ENCODE peak calls at places on chromosomes 6 and 20, in seven cellular contexts. H is neuronal stem cell, S is H9, A is mesenchymal stem cell, P is H1, Y is IMR-90, C is trophoblast cell. U is an unnamed sample.

GRCh38 chr6:159595173-159595572 is 97.9 kb downstream of the SOD2 start:
- DNase-seq in C (no peak), H (no peak), S (no peak), P (no peak), Y (peak; percentile 63), A (no peak), U (no peak)

GRCh38 chr6:116561377-116562018 is 7.9 kb downstream of the CALHM4 start:
- DNase-seq in C (peak; percentile 93), S (peak; percentile 68), H (peak; percentile 69), Y (peak; percentile 75), A (peak; percentile 69), P (no peak), U (peak; percentile 64)

GRCh38 chr20:49575551-49576060 is 7.7 kb upstream of the PTGIS start:
- DNase-seq in H (no peak), Y (no peak), S (peak; percentile 29), A (no peak), P (no peak), C (no peak), U (no peak)

GRCh38 chr6:13920584-13920983 is 4.2 kb upstream of the RNF182 start:
- DNase-seq in S (no peak), P (no peak), Y (no peak), H (no peak), A (no peak), C (no peak), U (no peak)

GRCh38 chr6:22149501-22150490 is 147.0 kb downstream of the PRL start:
- DNase-seq in Y (peak; percentile 78), P (no peak), A (peak; percentile 41), C (no peak), S (no peak), H (no peak), U (no peak)

GRCh38 chr6:38156818-38157565 is 337.5 kb downstream of the ZFAND3 start:
- DNase-seq in A (no peak), S (no peak), Y (no peak), C (no peak), H (no peak), P (no peak), U (no peak)

GRCh38 chr20:57439432-57439831 is 48.2 kb downstream of the RBM38 start:
- DNase-seq in P (no peak), Y (no peak), C (no peak), S (no peak), H (no peak), A (no peak), U (no peak)

GRCh38 chr6:159252955-159253508 is 83.8 kb downstream of the FNDC1 start:
- DNase-seq in H (peak; percentile 51), Y (peak; percentile 45), P (peak; percentile 21), A (no peak), S (peak; percentile 67), C (peak; percentile 61), U (peak; percentile 78)

GRCh38 chr6:167093922-167094432 is 28.9 kb upstream of the CCR6 start:
- DNase-seq in P (no peak), H (no peak), S (no peak), A (no peak), Y (no peak), C (peak; percentile 22), U (no peak)

GRCh38 chr6:166485651-166486535 is 100.6 kb downstream of the RAMACL start:
- DNase-seq in Y (no peak), H (no peak), P (no peak), C (no peak), S (no peak), A (no peak), U (peak; percentile 42)

GRCh38 chr6:79076160-79076559 is 1.9 kb downstream of the PHIP start:
- DNase-seq in C (peak; percentile 4), P (no peak), A (peak; percentile 35), H (no peak), S (no peak), Y (peak; percentile 5), U (no peak)

GRCh38 chr6:77844822-77845221 is 192.0 kb downstream of the MEI4 start:
- DNase-seq in H (no peak), S (no peak), Y (no peak), C (no peak), P (no peak), A (no peak), U (no peak)

GRCh38 chr6:165636415-165637048 is 26.5 kb downstream of the PDE10A start:
- DNase-seq in S (peak; percentile 42), A (peak; percentile 49), P (no peak), Y (peak; percentile 64), C (no peak), H (no peak), U (peak; percentile 66)

GRCh38 chr6:52617087-52617486 is 40.2 kb upstream of the TRAM2 start:
- DNase-seq in C (no peak), H (no peak), S (no peak), P (no peak), A (no peak), Y (no peak), U (no peak)

GRCh38 chr6:18148304-18149025 is 6.4 kb downstream of the TPMT start:
- DNase-seq in Y (peak; percentile 91), P (no peak), H (no peak), A (peak; percentile 89), S (no peak), C (peak; percentile 25), U (no peak)

GRCh38 chr6:151679081-151679480 is 128.4 kb upstream of the ESR1 start:
- DNase-seq in H (no peak), A (no peak), Y (peak; percentile 18), C (peak; percentile 87), P (no peak), S (no peak), U (no peak)

GRCh38 chr6:116461563-116462507 is 660 bp downstream of the CALHM6 start:
- DNase-seq in H (peak; percentile 68), Y (peak; percentile 47), P (peak; percentile 60), A (peak; percentile 47), S (peak; percentile 84), C (peak; percentile 92), U (peak; percentile 90)

GRCh38 chr6:167795321-167795811 is 31.3 kb upstream of the AFDN start:
- DNase-seq in Y (no peak), P (no peak), S (no peak), H (no peak), C (no peak), A (no peak), U (no peak)

GRCh38 chr6:70375166-70375565 is 38.1 kb upstream of the FAM135A start:
- DNase-seq in Y (peak; percentile 49), H (no peak), A (peak; percentile 46), S (no peak), P (no peak), C (peak; percentile 74), U (no peak)

GRCh38 chr6:112437053-112437452 is 89.9 kb downstream of the RFPL4B start:
- DNase-seq in P (no peak), S (no peak), Y (no peak), A (no peak), C (no peak), H (no peak), U (no peak)

GRCh38 chr6:98574991-98575390 is 259.4 kb upstream of the POU3F2 start:
- DNase-seq in C (no peak), S (no peak), Y (no peak), H (no peak), P (no peak), A (no peak), U (no peak)

GRCh38 chr20:57743450-57744095 is 33.8 kb upstream of the PMEPA1 start:
- DNase-seq in Y (no peak), A (no peak), P (no peak), S (no peak), C (no peak), H (no peak), U (no peak)

DNA sequence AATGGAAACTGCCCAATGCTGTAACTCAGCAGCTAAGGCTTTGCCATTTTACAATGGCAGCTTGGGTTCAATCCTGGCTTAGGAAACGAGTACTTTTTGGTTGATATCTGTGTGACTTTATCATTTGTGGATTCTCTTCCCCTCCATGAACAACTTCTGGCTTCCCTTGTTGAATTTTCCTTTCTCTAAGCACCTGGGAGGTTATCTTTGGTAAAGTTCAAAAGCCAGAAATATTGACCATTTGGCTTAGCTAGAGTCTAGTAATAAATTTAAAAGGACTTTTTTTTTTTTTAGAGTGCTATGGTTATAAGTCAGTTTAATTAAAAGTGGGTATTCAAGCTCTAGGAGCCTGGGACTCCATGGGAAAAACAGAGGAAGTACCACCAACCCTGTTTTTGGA is 31.7 kb upstream of the TPD52L1 start:
- DNase-seq in C (no peak), Y (no peak), P (no peak), S (no peak), H (no peak), A (no peak), U (no peak)
- H2AK5ac ChIP-seq in C (no peak overlapping the region), Y (no peak overlapping the region), P (no peak overlapping the region), S (no peak overlapping the region), H (no peak overlapping the region), A (no peak overlapping the region), U (no peak overlapping the region)

GRCh38 chr20:61895686-61896057 is 170.0 kb downstream of the TAF4 start:
- DNase-seq in Y (no peak), P (no peak), H (no peak), A (no peak), S (no peak), C (no peak), U (no peak)
- H3K27me3 ChIP-seq in Y (peaks cover under 1% of the 10 kb centered on the region), P (peaks cover 4% of the 10 kb centered on the region), H (no peaks in the 10 kb centered on the region), A (peaks cover 34% of the 10 kb centered on the region), S (peaks cover 4% of the 10 kb centered on the region), C (no peaks in the 10 kb centered on the region), U (no peaks in the 10 kb centered on the region)

GRCh38 chr20:5657190-5657872 is 92.9 kb upstream of the SHLD1 start:
- DNase-seq in P (no peak), H (no peak), A (peak; percentile 99), S (no peak), Y (peak; percentile 99), C (peak; percentile 44), U (no peak)
- H3K4me1 ChIP-seq in P (no peaks in the 10 kb centered on the region), H (peaks cover 2% of the 10 kb centered on the region), A (no peaks in the 10 kb centered on the region), S (no peaks in the 10 kb centered on the region), Y (peaks cover 30% of the 10 kb centered on the region), C (no peaks in the 10 kb centered on the region), U (no peaks in the 10 kb centered on the region)

GRCh38 chr6:64904616-64905015 is 802.4 kb downstream of the EYS start:
- DNase-seq in H (no peak), C (no peak), Y (no peak), P (no peak), S (no peak), A (no peak), U (no peak)

DNA sequence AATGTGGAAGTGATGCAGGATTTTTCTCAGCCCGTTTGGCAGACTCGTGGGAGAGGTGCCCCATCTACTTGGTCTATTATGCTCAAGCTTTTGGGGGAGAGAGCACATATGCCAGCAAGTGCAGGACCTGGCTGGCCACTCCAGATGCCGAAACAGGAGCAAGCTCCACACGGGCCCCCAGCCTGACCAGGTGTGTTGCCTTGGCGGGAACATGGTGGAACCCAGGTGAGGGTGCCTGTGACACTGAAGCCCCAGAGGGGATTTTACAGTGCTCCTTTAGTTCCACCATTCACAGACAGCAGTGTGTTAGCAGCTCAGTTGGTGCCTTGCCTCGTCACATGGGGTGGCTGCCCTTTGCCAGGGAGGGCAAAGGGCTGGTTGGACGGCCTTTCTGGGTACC is 798.9 kb downstream of the EYS start:
- DNase-seq in C (no peak), Y (no peak), P (no peak), S (no peak), H (no peak), A (no peak), U (no peak)
- H2AK5ac ChIP-seq in C (no peak overlapping the region), Y (no peak overlapping the region), P (no peak overlapping the region), S (no peak overlapping the region), H (no peak overlapping the region), A (no peak overlapping the region), U (no peak overlapping the region)

GRCh38 chr6:44272529-44272928 is 2.3 kb downstream of the TMEM151B start:
- DNase-seq in S (no peak), P (no peak), Y (no peak), C (no peak), H (no peak), A (no peak), U (no peak)
- H3K27me3 ChIP-seq in S (peaks cover 7% of the 10 kb centered on the region), P (peaks cover 3% of the 10 kb centered on the region), Y (peaks cover 78% of the 10 kb centered on the region), C (peaks cover 29% of the 10 kb centered on the region), H (no peaks in the 10 kb centered on the region), A (peaks cover 84% of the 10 kb centered on the region), U (no peaks in the 10 kb centered on the region)

GRCh38 chr20:37271421-37271768 is 9.8 kb upstream of the GHRH start:
- DNase-seq in C (no peak), S (no peak), P (no peak), A (no peak), H (no peak), Y (no peak), U (no peak)
- H3K4me1 ChIP-seq in C (peaks cover 3% of the 10 kb centered on the region), S (no peaks in the 10 kb centered on the region), P (peaks cover 4% of the 10 kb centered on the region), A (peaks cover 3% of the 10 kb centered on the region), H (peaks cover 12% of the 10 kb centered on the region), Y (no peaks in the 10 kb centered on the region), U (no peaks in the 10 kb centered on the region)

U was measured in mesendoderm.